ENCODE peak calls at places on chromosomes 13 and 19, in six cellular contexts. S is Calu3; M is activated CD4-positive, alpha-beta T cell treated with anti-CD3 and anti-CD28 coated beads, Interleukin-2, amount 10 ng/mL, durations not matched to agents 7 days and 5 days; V is fibroblast of the conjunctiva; J is NCI-H1417 treated with DMSO at 0.1 percent for 48 hours; Q is iris pigment epithelial cell. E is an unnamed sample.

GRCh38 chr13:99228737-99229691 is 28.4 kb downstream of the UBAC2 start:
- DNase-seq in S (no peak), M (no peak), V (no peak), J (no peak), Q (peak), E (peak)

GRCh38 chr13:110443633-110444225 is 117.8 kb downstream of the RAB20 start:
- DNase-seq in S (no peak), M (no peak), V (no peak), J (no peak), Q (peak), E (no peak)

GRCh38 chr13:76865996-76866503 is 20.2 kb downstream of the KCTD12 start:
- DNase-seq in S (no peak), M (no peak), V (no peak), J (no peak), Q (no peak), E (no peak)

GRCh38 chr19:48192750-48193149 is 22.3 kb downstream of the ZSWIM9 start:
- DNase-seq in S (no peak), M (no peak), V (no peak), J (no peak), Q (no peak), E (no peak)

GRCh38 chr19:28635962-28636629 is 576.9 kb downstream of the UQCRFS1 start:
- DNase-seq in S (no peak), M (no peak), V (no peak), J (no peak), Q (no peak), E (no peak)

GRCh38 chr19:16889429-16889882 is 657 bp downstream of the F2RL3 start:
- DNase-seq in S (no peak), M (no peak), V (no peak), J (no peak), Q (no peak), E (no peak)

GRCh38 chr13:60757481-60757880 is 360.5 kb downstream of the TDRD3 start:
- DNase-seq in S (no peak), M (no peak), V (no peak), J (no peak), Q (no peak), E (no peak)

GRCh38 chr19:36136975-36137686 is 2.7 kb upstream of the CAPNS1 start:
- DNase-seq in S (peak), M (no peak), V (peak), J (no peak), Q (peak), E (peak)

GRCh38 chr19:43779147-43779819 is 1.5 kb downstream of the KCNN4 start:
- DNase-seq in S (peak), M (no peak), V (no peak), J (no peak), Q (no peak), E (no peak)

GRCh38 chr19:1177322-1178114 is 3.5 kb upstream of the SBNO2 start:
- DNase-seq in S (peak), M (no peak), V (peak), J (no peak), Q (peak), E (no peak)

GRCh38 chr19:45215391-45216191 is 29.6 kb downstream of the EXOC3L2 start:
- DNase-seq in S (peak), M (no peak), V (no peak), J (peak), Q (no peak), E (no peak)

GRCh38 chr19:51107406-51108065 is 673 bp downstream of the CTU1 start:
- DNase-seq in S (no peak), M (peak), V (no peak), J (no peak), Q (peak), E (no peak)

GRCh38 chr19:2081873-2082810 is 14.0 kb downstream of the MOB3A start:
- DNase-seq in S (no peak), M (peak), V (no peak), J (no peak), Q (no peak), E (no peak)

GRCh38 chr13:102948006-102948405 is 102.2 kb downstream of the ERCC5 start:
- DNase-seq in S (peak), M (no peak), V (peak), J (peak), Q (peak), E (peak)